ENCODE peak calls at places on chromosomes 1 and 21, in five cellular contexts. F is colonic mucosa, I is psoas muscle, J is K562, U is hepatocyte. Z is an unnamed sample.

GRCh38 chr1:154176341-154176740 is 15.6 kb downstream of the TPM3 start:
- DNase-seq in J (no peak), F (peak; percentile 64), I (no peak), U (peak; percentile 41), Z (peak; percentile 35)

GRCh38 chr1:117795190-117795589 is 134.2 kb downstream of the GDAP2 start:
- DNase-seq in U (no peak), F (no peak), I (no peak), J (no peak), Z (peak; percentile 79)

GRCh38 chr1:28126778-28127430 is 38.5 kb upstream of the EYA3 start:
- DNase-seq in I (no peak), F (no peak), J (no peak), U (no peak), Z (no peak)

GRCh38 chr1:41502912-41503311 is 18.4 kb upstream of the EDN2 start:
- DNase-seq in J (no peak), F (no peak), I (no peak), U (no peak), Z (no peak)

GRCh38 chr21:31618696-31619430 is 40.6 kb upstream of the SOD1 start:
- DNase-seq in I (no peak), F (no peak), J (no peak), U (no peak), Z (no peak)

GRCh38 chr1:173749137-173749536 is 34.4 kb downstream of the KLHL20 start:
- DNase-seq in F (no peak), J (no peak), I (no peak), U (no peak), Z (no peak)

GRCh38 chr1:53681647-53682368 is 57.2 kb downstream of the GLIS1 start:
- DNase-seq in J (peak; percentile 60), F (peak; percentile 81), U (peak; percentile 87), I (peak; percentile 35), Z (no peak)

GRCh38 chr1:185213086-185213485 is 56.1 kb downstream of the SWT1 start:
- DNase-seq in I (no peak), J (no peak), F (no peak), U (no peak), Z (no peak)

GRCh38 chr1:42133809-42134526 is 19.2 kb upstream of the GUCA2B start:
- DNase-seq in U (no peak), J (no peak), I (no peak), F (no peak), Z (no peak)

GRCh38 chr1:171251042-171251740 is 2.9 kb downstream of the FMO1 start:
- DNase-seq in I (no peak), F (peak; percentile 38), J (no peak), U (peak; percentile 59), Z (peak; percentile 40)

GRCh38 chr1:23791434-23792047 is 596 bp downstream of the LYPLA2 start:
- DNase-seq in J (peak; percentile 48), F (peak; percentile 61), I (no peak), U (peak; percentile 49), Z (peak; percentile 25)

GRCh38 chr1:233269656-233270055 is 25.9 kb downstream of the PCNX2 start:
- DNase-seq in F (no peak), I (no peak), U (peak; percentile 22), J (no peak), Z (no peak)

GRCh38 chr1:34847094-34847493 is 12.5 kb downstream of the SMIM12 start:
- DNase-seq in F (no peak), U (no peak), I (no peak), J (no peak), Z (no peak)

GRCh38 chr1:37807555-37808368 is at the start of the genes C1orf122 and YRDC:
- DNase-seq in I (peak; percentile 95), J (peak; percentile 96), F (peak; percentile 96), U (peak; percentile 97), Z (peak; percentile 94)

GRCh38 chr1:61570191-61570590 is 154.8 kb downstream of the TM2D1 start:
- DNase-seq in I (no peak), F (no peak), J (no peak), U (no peak), Z (no peak)

GRCh38 chr1:169009666-169010065 is 96.8 kb upstream of the ATP1B1 start:
- DNase-seq in F (no peak), J (no peak), U (no peak), I (no peak), Z (no peak)

GRCh38 chr1:114828251-114828650 is 26.4 kb upstream of the SYCP1 start:
- DNase-seq in U (no peak), I (no peak), F (no peak), J (no peak), Z (peak; percentile 33)

GRCh38 chr1:172343246-172344099 is 77.0 kb upstream of the C1orf105 start:
- DNase-seq in U (peak; percentile 43), J (no peak), F (no peak), I (no peak), Z (peak; percentile 44)

GRCh38 chr1:222097646-222098045 is 355.8 kb upstream of the DUSP10 start:
- DNase-seq in J (no peak), I (no peak), F (peak; percentile 21), U (peak; percentile 21), Z (no peak)

GRCh38 chr1:68051475-68051874 is 1.0 kb upstream of the DIRAS3 start:
- DNase-seq in I (peak; percentile 33), U (peak; percentile 77), J (no peak), F (peak; percentile 26), Z (peak; percentile 44)

GRCh38 chr1:2300851-2301606 is 72.9 kb downstream of the SKI start:
- DNase-seq in J (no peak), I (peak; percentile 85), F (peak; percentile 71), U (no peak), Z (no peak)

GRCh38 chr21:18522181-18522771 is 118.7 kb upstream of the TMPRSS15 start:
- DNase-seq in U (peak; percentile 31), F (no peak), I (no peak), J (no peak), Z (no peak)

GRCh38 chr1:101474039-101474665 is 237.3 kb downstream of the S1PR1 start:
- DNase-seq in U (peak; percentile 36), I (no peak), J (peak; percentile 17), F (no peak), Z (no peak)

GRCh38 chr1:40039245-40039756 is 1.2 kb upstream of the CAP1 start:
- DNase-seq in J (no peak), I (no peak), F (no peak), U (no peak), Z (peak; percentile 58)

GRCh38 chr1:110012100-110012499 is 22.3 kb upstream of the STRIP1 start:
- DNase-seq in U (peak; percentile 54), J (no peak), I (no peak), F (no peak), Z (no peak)

GRCh38 chr1:37999434-38000232 is 5.7 kb downstream of the FHL3 start:
- DNase-seq in U (peak; percentile 70), J (peak; percentile 86), I (peak; percentile 59), F (no peak), Z (peak; percentile 59)

GRCh38 chr1:40634901-40635655 is 30.4 kb downstream of the RIMS3 start:
- DNase-seq in F (no peak), J (no peak), U (no peak), I (no peak), Z (no peak)

GRCh38 chr1:175808573-175808972 is 65.2 kb upstream of the TNR start:
- DNase-seq in U (no peak), F (no peak), J (no peak), I (no peak), Z (no peak)

DNA sequence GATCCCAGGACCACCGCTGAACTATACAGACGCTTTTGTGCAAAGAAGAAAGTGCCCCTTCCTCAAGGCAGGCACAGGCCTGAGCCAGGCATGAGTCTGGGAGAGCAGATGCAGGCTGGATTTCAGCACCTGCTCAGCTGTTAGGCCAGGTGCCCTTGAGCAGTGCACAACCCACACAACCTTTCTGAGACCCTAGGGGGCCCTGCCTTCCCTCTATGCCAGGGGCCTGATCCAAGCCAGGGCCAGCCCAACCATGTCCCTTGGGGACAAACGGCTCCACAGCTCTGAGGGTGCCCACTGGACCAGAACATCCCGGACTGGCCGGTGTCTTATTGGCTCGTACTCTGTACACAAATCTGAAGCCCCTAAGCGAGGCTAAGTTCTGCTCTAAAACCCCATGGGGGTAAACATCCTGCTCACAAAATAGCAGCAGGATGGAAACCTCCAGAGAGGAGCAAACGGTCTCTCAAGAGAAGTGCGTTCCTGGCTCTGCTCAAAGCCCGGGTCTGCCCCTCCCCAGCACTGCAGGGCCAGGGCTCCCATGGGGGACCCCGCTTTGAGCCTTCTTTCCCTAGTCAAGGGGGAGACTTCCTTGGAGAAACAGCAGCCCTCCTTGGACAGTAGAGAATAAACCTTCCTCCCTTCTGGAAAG is 275.1 kb downstream of the NPHP4 start:
- DNase-seq in I (no peak), U (no peak), F (no peak), J (no peak), Z (no peak)
- H3K4me3 ChIP-seq in I (no peak overlapping the region), U (no peak overlapping the region), F (no peak overlapping the region), J (no peak overlapping the region), Z (no peak overlapping the region)

GRCh38 chr1:225700164-225700740 is 47.3 kb upstream of the ENAH start:
- DNase-seq in U (peak; percentile 34), J (no peak), I (no peak), F (no peak), Z (peak; percentile 88)
- H3K4me3 ChIP-seq in U (no peak overlapping the region), J (no peak overlapping the region), I (peak overlapping the region; percentile 62), F (no peak overlapping the region), Z (peak overlapping the region; percentile 4)

GRCh38 chr21:29194342-29194741 is 63.9 kb downstream of the MAP3K7CL start:
- DNase-seq in J (no peak), I (no peak), U (no peak), F (no peak), Z (no peak)

GRCh38 chr21:29194847-29195246 is 64.4 kb downstream of the MAP3K7CL start:
- DNase-seq in J (no peak), I (no peak), U (no peak), F (no peak), Z (no peak)

GRCh38 chr21:29193907-29194306 is 63.5 kb downstream of the MAP3K7CL start:
- DNase-seq in I (no peak), J (no peak), F (no peak), U (no peak), Z (no peak)

GRCh38 chr21:29196021-29196663 is 65.7 kb downstream of the MAP3K7CL start:
- DNase-seq in F (peak; percentile 68), I (no peak), U (peak; percentile 70), J (peak; percentile 75), Z (peak; percentile 83)

DNA sequence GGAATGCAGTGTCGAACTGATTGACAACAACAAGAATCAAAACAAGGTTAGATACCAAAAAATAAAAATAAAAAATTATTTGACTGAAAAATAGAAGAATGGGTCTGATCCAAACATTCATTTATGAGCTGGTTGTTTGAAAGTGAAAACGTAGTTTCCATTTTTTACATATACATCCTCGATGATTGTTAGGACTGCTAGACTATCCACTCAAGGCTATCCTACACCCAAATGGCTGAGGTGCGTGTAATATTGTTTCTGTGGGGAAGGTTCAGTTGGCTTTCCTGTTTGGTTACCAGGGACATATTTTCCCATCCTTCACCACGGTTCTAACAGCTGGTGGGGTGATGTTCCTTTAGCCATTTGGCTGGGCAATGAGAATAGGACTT is 66.2 kb downstream of the MAP3K7CL start:
- DNase-seq in U (no peak), I (no peak), J (no peak), F (no peak), Z (no peak)
- H3K4me3 ChIP-seq in U (no peak overlapping the region), I (peak overlapping the region; percentile 39), J (no peak overlapping the region), F (no peak overlapping the region), Z (no peak overlapping the region)

DNA sequence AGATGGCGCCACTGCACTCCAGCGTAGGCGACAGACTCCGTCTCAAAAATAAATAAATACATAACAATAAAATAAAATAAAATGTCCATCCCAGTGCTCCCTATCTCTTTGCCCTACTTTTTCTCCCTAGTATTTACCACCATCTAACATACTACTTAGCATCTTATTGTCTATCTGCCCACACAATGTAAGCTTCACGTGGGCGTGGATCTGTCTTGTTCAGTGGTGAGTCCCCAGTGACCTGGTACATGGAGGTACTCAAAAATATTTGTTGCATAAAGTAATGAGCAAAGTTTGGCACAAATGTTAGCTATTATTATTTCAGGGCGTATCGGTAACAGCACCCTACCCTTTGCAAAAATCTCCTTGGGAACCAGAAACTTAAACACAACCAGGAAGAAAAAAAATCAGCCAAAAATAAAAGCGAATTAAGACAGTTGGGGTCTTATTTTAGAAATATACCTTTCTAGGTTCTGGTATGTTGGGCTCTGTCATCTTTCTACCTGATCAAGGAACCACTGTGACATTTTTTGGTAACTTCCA is 486 bp upstream of the NENF start:
- DNase-seq in F (no peak), I (no peak), U (no peak), J (no peak), Z (peak; percentile 31)
- H3K4me3 ChIP-seq in F (peak overlapping the region; percentile 83), I (peak overlapping the region; percentile 90), U (peak overlapping the region; percentile 17), J (peak overlapping the region; percentile 74), Z (peak overlapping the region; percentile 72)

Z was measured in MG63.